ENCODE peak calls at places on chromosomes 11 and 22, in seven cellular contexts. One of them, this sample, is unnamed.

GRCh38 chr22:34414467-34415440 is 494.5 kb upstream of the LARGE1 start:
- DNase-seq in DMS79: no peak
- DNase-seq in cardiac fibroblast: peak
- DNase-seq in EH: peak
- DNase-seq in GM23338: peak
- DNase-seq in B cell: no peak
- DNase-seq in AG04449: no peak
- DNase-seq in this sample: peak

GRCh38 chr11:10455637-10456487 is 798 bp downstream of the AMPD3 start:
- DNase-seq in DMS79: peak
- DNase-seq in cardiac fibroblast: peak
- DNase-seq in EH: peak
- DNase-seq in GM23338: peak
- DNase-seq in B cell: peak
- DNase-seq in AG04449: peak
- DNase-seq in this sample: peak

GRCh38 chr11:2713721-2714462 is 14.1 kb upstream of the KCNQ1OT1 start:
- DNase-seq in DMS79: no peak
- DNase-seq in cardiac fibroblast: no peak
- DNase-seq in EH: no peak
- DNase-seq in GM23338: no peak
- DNase-seq in B cell: no peak
- DNase-seq in AG04449: no peak
- DNase-seq in this sample: no peak

GRCh38 chr11:9250139-9250582 is 15.0 kb downstream of the DENND5A start:
- DNase-seq in DMS79: no peak
- DNase-seq in cardiac fibroblast: peak
- DNase-seq in EH: no peak
- DNase-seq in GM23338: no peak
- DNase-seq in B cell: no peak
- DNase-seq in AG04449: no peak
- DNase-seq in this sample: no peak

GRCh38 chr22:38267086-38267485 is 5.7 kb downstream of the TMEM184B start:
- DNase-seq in DMS79: no peak
- DNase-seq in cardiac fibroblast: peak
- DNase-seq in EH: peak
- DNase-seq in GM23338: no peak
- DNase-seq in B cell: no peak
- DNase-seq in AG04449: no peak
- DNase-seq in this sample: no peak

GRCh38 chr11:75267171-75267970 is 26.8 kb downstream of the TPBGL start:
- DNase-seq in DMS79: no peak
- DNase-seq in cardiac fibroblast: no peak
- DNase-seq in EH: no peak
- DNase-seq in GM23338: peak
- DNase-seq in B cell: no peak
- DNase-seq in AG04449: no peak
- DNase-seq in this sample: no peak

GRCh38 chr11:14894657-14895598 is 2.9 kb upstream of the CYP2R1 start:
- DNase-seq in DMS79: no peak
- DNase-seq in cardiac fibroblast: peak
- DNase-seq in EH: peak
- DNase-seq in GM23338: no peak
- DNase-seq in B cell: no peak
- DNase-seq in AG04449: no peak
- DNase-seq in this sample: no peak

GRCh38 chr11:117431436-117431835 is 103.8 kb downstream of the CEP164 start:
- DNase-seq in DMS79: no peak
- DNase-seq in cardiac fibroblast: no peak
- DNase-seq in EH: no peak
- DNase-seq in GM23338: no peak
- DNase-seq in B cell: no peak
- DNase-seq in AG04449: no peak
- DNase-seq in this sample: no peak

GRCh38 chr11:46381046-46381835 is at the start of gene MDK:
- DNase-seq in DMS79: peak
- DNase-seq in cardiac fibroblast: no peak
- DNase-seq in EH: peak
- DNase-seq in GM23338: peak
- DNase-seq in B cell: no peak
- DNase-seq in AG04449: no peak
- DNase-seq in this sample: peak

This sample was measured in WTC11.